ENCODE peak calls at places on chromosomes 6 and 20, in nine cellular contexts. E, K, M, F, B, W, R, G and P are unnamed samples.

GRCh38 chr6:37926661-37927060 is 107.1 kb downstream of the ZFAND3 start:
- DNase-seq in E (no peak), K (no peak), M (no peak), F (no peak), B (no peak), W (no peak), R (peak), G (no peak), P (no peak)

GRCh38 chr20:6664574-6664973 is 102.9 kb upstream of the BMP2 start:
- DNase-seq in E (no peak), K (no peak), M (no peak), F (no peak), B (no peak), W (no peak), R (no peak), G (no peak), P (no peak)

GRCh38 chr20:59087829-59088433 is 45.3 kb upstream of the PRELID3B start:
- DNase-seq in E (peak), K (peak), M (peak), F (peak), B (peak), W (peak), R (peak), G (peak), P (peak)

GRCh38 chr6:37572340-37572739 is 72.6 kb upstream of the CCDC167 start:
- DNase-seq in E (no peak), K (no peak), M (no peak), F (no peak), B (no peak), W (no peak), R (no peak), G (no peak), P (no peak)

GRCh38 chr20:50729925-50730764 is 1.2 kb upstream of the PARD6B start:
- DNase-seq in E (no peak), K (no peak), M (no peak), F (no peak), B (no peak), W (peak), R (no peak), G (no peak), P (no peak)

GRCh38 chr6:2426561-2427340 is 181.3 kb upstream of the GMDS start:
- DNase-seq in E (no peak), K (no peak), M (no peak), F (no peak), B (no peak), W (no peak), R (no peak), G (no peak), P (no peak)

GRCh38 chr6:112680076-112680475 is 332.9 kb downstream of the RFPL4B start:
- DNase-seq in E (no peak), K (no peak), M (no peak), F (no peak), B (no peak), W (no peak), R (no peak), G (no peak), P (no peak)

GRCh38 chr6:50819906-50820589 is 1.4 kb downstream of the TFAP2B start:
- DNase-seq in E (no peak), K (no peak), M (no peak), F (no peak), B (no peak), W (no peak), R (peak), G (no peak), P (peak)

GRCh38 chr6:152897807-152898399 is 84.9 kb downstream of the FBXO5 start:
- DNase-seq in E (peak), K (peak), M (peak), F (peak), B (peak), W (peak), R (peak), G (peak), P (peak)

GRCh38 chr20:63087872-63088680 is 81.3 kb upstream of the BHLHE23 start:
- DNase-seq in E (no peak), K (no peak), M (no peak), F (no peak), B (no peak), W (no peak), R (peak), G (peak), P (peak)

GRCh38 chr6:158807515-158808441 is 11.4 kb downstream of the EZR start:
- DNase-seq in E (no peak), K (no peak), M (no peak), F (no peak), B (no peak), W (no peak), R (no peak), G (no peak), P (no peak)

GRCh38 chr20:62441986-62442539 is 14.7 kb upstream of the RBBP8NL start:
- DNase-seq in E (no peak), K (no peak), M (no peak), F (no peak), B (no peak), W (no peak), R (no peak), G (no peak), P (no peak)

GRCh38 chr6:165661416-165662001 is 1.5 kb downstream of the PDE10A start:
- DNase-seq in E (no peak), K (peak), M (no peak), F (no peak), B (no peak), W (peak), R (peak), G (peak), P (peak)

GRCh38 chr6:154721460-154721859 is 11.8 kb upstream of the SCAF8 start:
- DNase-seq in E (no peak), K (no peak), M (no peak), F (no peak), B (no peak), W (peak), R (no peak), G (no peak), P (peak)

GRCh38 chr6:39280247-39280731 is 33.9 kb downstream of the KCNK17 start:
- DNase-seq in E (no peak), K (no peak), M (no peak), F (no peak), B (peak), W (peak), R (no peak), G (no peak), P (no peak)

GRCh38 chr6:150613269-150613668 is 13.6 kb downstream of the PLEKHG1 start:
- DNase-seq in E (no peak), K (no peak), M (no peak), F (no peak), B (no peak), W (no peak), R (no peak), G (no peak), P (no peak)

GRCh38 chr6:164693934-164694333 is 615.5 kb downstream of the C6orf118 start:
- DNase-seq in E (no peak), K (no peak), M (no peak), F (no peak), B (no peak), W (peak), R (peak), G (no peak), P (no peak)

GRCh38 chr6:82841309-82841708 is 224.3 kb downstream of the UBE3D start:
- DNase-seq in E (no peak), K (no peak), M (no peak), F (no peak), B (no peak), W (no peak), R (peak), G (no peak), P (no peak)

GRCh38 chr6:161444966-161445799 is 171.3 kb upstream of the AGPAT4 start:
- DNase-seq in E (no peak), K (no peak), M (no peak), F (no peak), B (no peak), W (no peak), R (no peak), G (peak), P (peak)

GRCh38 chr6:139256087-139256486 is 35.7 kb downstream of the TXLNB start:
- DNase-seq in E (no peak), K (no peak), M (no peak), F (no peak), B (peak), W (no peak), R (no peak), G (no peak), P (no peak)

GRCh38 chr6:56851104-56851503 is 103.8 kb upstream of the BEND6 start:
- DNase-seq in E (no peak), K (peak), M (no peak), F (no peak), B (peak), W (peak), R (peak), G (peak), P (no peak)

GRCh38 chr6:162733489-162733888 is 5.7 kb downstream of the PACRG start:
- DNase-seq in E (peak), K (no peak), M (peak), F (no peak), B (no peak), W (no peak), R (no peak), G (no peak), P (no peak)

GRCh38 chr6:44268095-44268628 is 2.1 kb upstream of the TMEM151B start:
- DNase-seq in E (peak), K (peak), M (peak), F (peak), B (peak), W (peak), R (peak), G (peak), P (peak)